ENCODE peak calls at places on chromosomes 6 and 20, in eight cellular contexts. K is nucleus accumbens, N is amygdala, G is mucosa of descending colon, T is SW480, I is A172, F is NCI-H2107, H is lower lobe of right lung. S is an unnamed sample.

GRCh38 chr20:15528386-15529111 is 1044.7 kb downstream of the KIF16B start:
- DNase-seq in I (peak), H (no peak), F (no peak), G (no peak), K (no peak), T (no peak), N (no peak), S (no peak)

GRCh38 chr6:109690740-109691687 is at the start of the genes AK9 and FIG4:
- DNase-seq in G (peak), H (peak), N (peak), T (peak), I (peak), K (peak), F (peak), S (peak)

GRCh38 chr20:3223937-3224680 is 14.8 kb downstream of the ITPA start:
- DNase-seq in N (no peak), I (no peak), G (no peak), T (no peak), F (no peak), H (no peak), K (no peak), S (no peak)

GRCh38 chr6:108644252-108644651 is 83.5 kb downstream of the FOXO3 start:
- DNase-seq in G (no peak), T (no peak), H (no peak), I (no peak), F (no peak), K (no peak), N (no peak), S (no peak)

GRCh38 chr20:8414611-8415274 is 282.7 kb downstream of the PLCB1 start:
- DNase-seq in T (peak), N (no peak), H (no peak), F (no peak), G (no peak), K (no peak), I (no peak), S (no peak)

GRCh38 chr6:19838442-19839236 is 1.5 kb downstream of the ID4 start:
- DNase-seq in I (no peak), K (no peak), T (peak), G (peak), N (no peak), F (peak), H (peak), S (no peak)

GRCh38 chr20:16007978-16008377 is 565.3 kb downstream of the KIF16B start:
- DNase-seq in T (no peak), K (no peak), H (no peak), F (no peak), N (no peak), G (no peak), I (peak), S (no peak)

GRCh38 chr20:55544638-55545037 is 460.7 kb downstream of the CBLN4 start:
- DNase-seq in H (no peak), K (no peak), N (no peak), F (no peak), G (peak), T (no peak), I (no peak), S (no peak)

GRCh38 chr6:22151892-22152291 is 144.9 kb downstream of the PRL start:
- DNase-seq in F (no peak), G (no peak), I (no peak), K (no peak), T (no peak), N (no peak), H (no peak), S (no peak)

S was measured in naive thymus-derived CD4-positive, alpha-beta T cell.